ENCODE peak calls at places on chromosomes 3 and 15, in seven cellular contexts. V is left ventricle myocardium inferior, A is left lung, M is IMR-90, C is neuronal stem cell, G is right cardiac atrium, Y is mesendoderm. W is an unnamed sample.
A peak's percentile ranks its signal among the peaks of the same experiment; 100 is the strongest.

GRCh38 chr15:36925671-36926421 is 174.5 kb downstream of the MEIS2 start:
- DNase-seq in M (no peak), C (no peak), Y (peak; percentile 42), A (no peak), G (no peak), V (no peak), W (no peak)

GRCh38 chr3:14204605-14205284 is 26.1 kb downstream of the LSM3 start:
- DNase-seq in Y (no peak), G (peak; percentile 65), M (peak; percentile 71), A (no peak), V (no peak), C (no peak), W (no peak)

GRCh38 chr3:160135850-160136249 is 89.4 kb upstream of the C3orf80 start:
- DNase-seq in A (no peak), M (no peak), V (no peak), G (no peak), C (no peak), Y (no peak), W (no peak)

GRCh38 chr3:140927711-140928110 is 13.9 kb upstream of the SLC25A36 start:
- DNase-seq in V (no peak), G (no peak), Y (no peak), A (no peak), C (no peak), M (no peak), W (no peak)

GRCh38 chr15:71080705-71081104 is 34.6 kb upstream of the THSD4 start:
- DNase-seq in A (no peak), C (no peak), V (no peak), Y (no peak), M (peak; percentile 96), G (no peak), W (no peak)

GRCh38 chr3:123448503-123449091 is at the start of gene ADCY5:
- DNase-seq in M (no peak), A (no peak), Y (peak; percentile 50), G (peak; percentile 67), V (no peak), C (peak; percentile 18), W (no peak)

GRCh38 chr3:15952543-15953175 is 154.9 kb upstream of the ANKRD28 start:
- DNase-seq in A (no peak), C (no peak), V (no peak), Y (no peak), G (no peak), M (peak; percentile 56), W (no peak)

GRCh38 chr3:111967651-111968274 is 11.1 kb upstream of the ABHD10 start:
- DNase-seq in M (peak; percentile 83), Y (peak; percentile 85), V (peak; percentile 76), C (peak; percentile 82), A (peak; percentile 79), G (peak; percentile 91), W (peak; percentile 74)

GRCh38 chr15:79092382-79092781 is 1.8 kb upstream of the RASGRF1 start:
- DNase-seq in C (no peak), G (no peak), M (no peak), V (no peak), Y (no peak), A (no peak), W (no peak)

GRCh38 chr3:118369892-118370491 is 664.7 kb downstream of the IGSF11 start:
- DNase-seq in G (no peak), Y (peak; percentile 11), C (no peak), V (no peak), M (no peak), A (no peak), W (no peak)

GRCh38 chr3:61250784-61251173 is 473 bp downstream of the FHIT start:
- DNase-seq in Y (peak; percentile 48), M (no peak), A (peak; percentile 50), G (peak; percentile 57), V (peak; percentile 17), C (no peak), W (no peak)

GRCh38 chr3:136659253-136659652 is 92.9 kb downstream of the STAG1 start:
- DNase-seq in Y (peak; percentile 78), M (peak; percentile 87), A (no peak), C (peak; percentile 26), V (no peak), G (no peak), W (no peak)

GRCh38 chr3:190384241-190384863 is 3.6 kb upstream of the CLDN16 start:
- DNase-seq in Y (peak; percentile 80), A (peak; percentile 48), C (no peak), V (no peak), M (peak; percentile 69), G (peak; percentile 31), W (no peak)

GRCh38 chr15:87579537-87579936 is 677.0 kb downstream of the NTRK3 start:
- DNase-seq in G (no peak), Y (no peak), A (no peak), M (no peak), V (no peak), C (no peak), W (no peak)

GRCh38 chr3:128851601-128852000 is 27.8 kb upstream of the ACAD9 start:
- DNase-seq in A (no peak), V (no peak), Y (no peak), G (no peak), C (no peak), M (no peak), W (no peak)

GRCh38 chr15:80991446-80991845 is 1.8 kb upstream of the MESD start:
- DNase-seq in C (no peak), Y (no peak), M (peak; percentile 73), V (peak; percentile 58), A (peak; percentile 59), G (peak; percentile 85), W (no peak)

GRCh38 chr3:71690222-71690821 is 34.9 kb downstream of the EIF4E3 start:
- DNase-seq in V (no peak), M (peak; percentile 76), G (no peak), Y (peak; percentile 62), C (no peak), A (no peak), W (no peak)

DNA sequence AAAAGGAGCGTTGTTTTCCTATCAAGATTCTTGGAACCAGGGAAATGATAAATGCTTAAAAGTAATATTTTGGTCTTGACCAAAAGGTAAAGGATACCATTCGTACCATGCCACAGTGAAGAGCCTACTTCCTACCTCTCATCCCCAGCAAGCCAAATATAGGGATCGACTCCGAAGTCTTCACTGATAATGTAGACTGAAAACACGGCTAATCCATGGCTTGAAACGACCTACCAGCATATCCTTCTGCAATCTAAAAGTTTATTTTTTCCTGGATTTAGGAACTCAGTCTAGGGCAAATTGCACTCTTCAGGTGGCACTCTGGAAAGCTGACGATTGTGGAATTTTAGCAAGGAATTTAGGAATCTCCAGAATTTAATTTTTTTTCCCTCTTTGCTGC is 1.9 kb upstream of the SEMA6D start:
- DNase-seq in M (no peak), Y (no peak), V (no peak), A (no peak), C (no peak), G (no peak), W (no peak)
- H3K27me3 ChIP-seq in M (no peaks in the 10 kb centered on the region), Y (no peaks in the 10 kb centered on the region), V (no peaks in the 10 kb centered on the region), A (peaks cover 10% of the 10 kb centered on the region), C (peaks cover 59% of the 10 kb centered on the region), G (no peaks in the 10 kb centered on the region), W (peaks cover 18% of the 10 kb centered on the region)

GRCh38 chr3:170830580-170830979 is 39.4 kb downstream of the RPL22L1 start:
- DNase-seq in G (no peak), M (no peak), V (no peak), A (no peak), Y (no peak), C (no peak), W (no peak)

GRCh38 chr3:170835346-170835745 is 34.6 kb downstream of the RPL22L1 start:
- DNase-seq in M (no peak), C (no peak), V (no peak), G (no peak), Y (peak; percentile 13), A (no peak), W (no peak)

GRCh38 chr3:170826047-170826446 is 43.9 kb downstream of the RPL22L1 start:
- DNase-seq in V (no peak), M (no peak), Y (peak; percentile 59), C (no peak), A (no peak), G (no peak), W (no peak)

GRCh38 chr3:170829873-170830272 is 40.1 kb downstream of the RPL22L1 start:
- DNase-seq in C (no peak), A (no peak), G (no peak), M (no peak), V (no peak), Y (peak; percentile 10), W (no peak)
- H3K27me3 ChIP-seq in C (peaks cover 36% of the 10 kb centered on the region), A (no peaks in the 10 kb centered on the region), G (no peaks in the 10 kb centered on the region), M (peaks cover 20% of the 10 kb centered on the region), V (peaks cover 42% of the 10 kb centered on the region), Y (no peaks in the 10 kb centered on the region), W (no peaks in the 10 kb centered on the region)

GRCh38 chr15:38614621-38615020 is 50.0 kb upstream of the RASGRP1 start:
- DNase-seq in G (no peak), C (no peak), M (no peak), A (no peak), Y (no peak), V (no peak), W (no peak)

GRCh38 chr15:38610748-38611147 is 46.1 kb upstream of the RASGRP1 start:
- DNase-seq in M (no peak), Y (no peak), G (no peak), C (no peak), V (no peak), A (no peak), W (no peak)

GRCh38 chr15:38611228-38611627 is 46.6 kb upstream of the RASGRP1 start:
- DNase-seq in G (no peak), V (no peak), A (no peak), C (no peak), Y (no peak), M (no peak), W (no peak)

GRCh38 chr15:38612159-38612863 is 47.7 kb upstream of the RASGRP1 start:
- DNase-seq in Y (no peak), A (no peak), G (no peak), C (no peak), M (no peak), V (no peak), W (no peak)

DNA sequence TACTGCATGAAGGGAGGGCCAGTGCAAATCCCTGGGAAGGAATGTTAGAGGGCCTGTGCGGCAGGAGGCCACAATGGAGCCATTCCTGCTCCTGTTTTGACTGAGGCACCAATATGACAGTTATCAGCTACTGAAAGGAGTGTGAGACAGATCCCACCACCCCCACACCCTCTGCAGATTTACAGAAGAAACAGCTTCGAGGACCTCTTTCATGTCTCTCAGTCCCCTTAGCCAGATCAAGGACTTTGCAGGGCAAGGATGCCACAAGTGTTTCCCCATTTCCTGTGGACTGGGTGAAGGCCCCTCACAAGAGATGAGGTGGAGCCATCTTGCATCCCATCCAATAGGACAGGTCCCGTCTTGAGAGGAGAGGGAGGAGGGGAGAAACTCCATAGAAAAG is 48.5 kb upstream of the RASGRP1 start:
- DNase-seq in C (no peak), V (no peak), G (no peak), Y (peak; percentile 3), A (no peak), M (no peak), W (no peak)
- H3K27me3 ChIP-seq in C (no peaks in the 10 kb centered on the region), V (no peaks in the 10 kb centered on the region), G (no peaks in the 10 kb centered on the region), Y (no peaks in the 10 kb centered on the region), A (no peaks in the 10 kb centered on the region), M (peaks cover 58% of the 10 kb centered on the region), W (no peaks in the 10 kb centered on the region)

GRCh38 chr3:186432944-186433732 is 71.1 kb upstream of the DGKG start:
- DNase-seq in Y (no peak), V (no peak), G (no peak), M (no peak), A (no peak), C (no peak), W (no peak)
- H3K27me3 ChIP-seq in Y (no peaks in the 10 kb centered on the region), V (no peaks in the 10 kb centered on the region), G (no peaks in the 10 kb centered on the region), M (peaks cover 5% of the 10 kb centered on the region), A (no peaks in the 10 kb centered on the region), C (no peaks in the 10 kb centered on the region), W (no peaks in the 10 kb centered on the region)

W was measured in lower lobe of right lung.